ENCODE peak calls at places on chromosomes 3 and 15, in six cellular contexts. V is A549, P is K562, N is endothelial cell of umbilical vein, C is HepG2, B is GM12878. I is an unnamed sample.

GRCh38 chr3:30658328-30659052 is 52.1 kb downstream of the TGFBR2 start:
- DNase-seq in V (no peak), P (no peak), N (peak), C (peak), B (peak), I (peak)

GRCh38 chr15:66718220-66718988 is 16.4 kb downstream of the SMAD6 start:
- DNase-seq in V (no peak), P (no peak), N (no peak), C (no peak), B (no peak), I (no peak)

GRCh38 chr3:46429671-46430070 is 22.6 kb downstream of the CCRL2 start:
- DNase-seq in V (no peak), P (no peak), N (no peak), C (no peak), B (no peak), I (no peak)

GRCh38 chr3:177337548-177338331 is 140.5 kb upstream of the TBL1XR1 start:
- DNase-seq in V (no peak), P (no peak), N (no peak), C (no peak), B (peak), I (peak)

GRCh38 chr3:189664311-189664710 is 33.1 kb downstream of the TP63 start:
- DNase-seq in V (peak), P (no peak), N (peak), C (no peak), B (no peak), I (peak)

GRCh38 chr3:103137830-103138229 is 703.0 kb downstream of the ZPLD1 start:
- DNase-seq in V (no peak), P (no peak), N (no peak), C (no peak), B (no peak), I (no peak)

GRCh38 chr3:177830411-177830849 is 633.1 kb upstream of the TBL1XR1 start:
- DNase-seq in V (no peak), P (no peak), N (no peak), C (no peak), B (no peak), I (no peak)

GRCh38 chr3:127390365-127391025 is 102.6 kb upstream of the PRR20G start:
- DNase-seq in V (no peak), P (no peak), N (no peak), C (no peak), B (no peak), I (no peak)

GRCh38 chr15:99752556-99752955 is 19.3 kb upstream of the LYSMD4 start:
- DNase-seq in V (no peak), P (no peak), N (no peak), C (no peak), B (no peak), I (no peak)

GRCh38 chr3:170500462-170500861 is 81.8 kb downstream of the CLDN11 start:
- DNase-seq in V (no peak), P (no peak), N (no peak), C (no peak), B (no peak), I (no peak)
- H3K4me3 ChIP-seq in V (no peak), P (no peak), N (no peak), C (no peak), B (no peak), I (no peak)

GRCh38 chr15:46296002-46296401 is 661.2 kb downstream of the SQOR start:
- DNase-seq in V (no peak), P (no peak), N (no peak), C (no peak), B (no peak), I (no peak)

GRCh38 chr15:46297766-46298165 is 662.9 kb downstream of the SQOR start:
- DNase-seq in V (no peak), P (no peak), N (no peak), C (no peak), B (peak), I (peak)

GRCh38 chr15:46293550-46293949 is 658.7 kb downstream of the SQOR start:
- DNase-seq in V (no peak), P (no peak), N (no peak), C (no peak), B (no peak), I (no peak)

DNA sequence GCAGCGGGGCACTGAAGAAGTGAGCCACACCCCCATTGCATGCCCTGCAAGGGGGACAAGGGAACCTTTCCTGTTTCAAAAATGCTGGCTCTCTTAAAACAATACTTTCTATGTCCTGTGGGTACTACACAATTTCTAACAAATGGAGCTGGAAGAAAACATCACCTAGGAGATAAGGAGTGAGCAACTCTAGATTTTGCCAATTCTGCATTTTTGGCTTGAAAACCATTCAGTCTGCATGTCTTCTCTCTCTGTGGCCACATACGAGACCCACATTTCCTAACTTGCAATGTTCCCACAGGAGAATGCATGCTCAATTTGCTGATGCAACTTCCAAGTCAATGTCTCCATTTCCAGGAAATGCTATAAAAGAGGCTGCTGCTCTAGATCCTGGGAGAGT is 662.0 kb downstream of the SQOR start:
- DNase-seq in V (no peak), P (no peak), N (no peak), C (no peak), B (no peak), I (no peak)
- TF ChIP-seq MYC in V (no peak), P (no peak), N (no peak), C (no peak), B (no peak), I (no peak)

GRCh38 chr15:63043391-63044076 is 987 bp downstream of the TPM1 start:
- DNase-seq in V (no peak), P (no peak), N (peak), C (no peak), B (no peak), I (peak)
- TF ChIP-seq POLR2A in V (no peak), P (no peak), N (no peak), C (no peak), B (no peak), I (no peak)

DNA sequence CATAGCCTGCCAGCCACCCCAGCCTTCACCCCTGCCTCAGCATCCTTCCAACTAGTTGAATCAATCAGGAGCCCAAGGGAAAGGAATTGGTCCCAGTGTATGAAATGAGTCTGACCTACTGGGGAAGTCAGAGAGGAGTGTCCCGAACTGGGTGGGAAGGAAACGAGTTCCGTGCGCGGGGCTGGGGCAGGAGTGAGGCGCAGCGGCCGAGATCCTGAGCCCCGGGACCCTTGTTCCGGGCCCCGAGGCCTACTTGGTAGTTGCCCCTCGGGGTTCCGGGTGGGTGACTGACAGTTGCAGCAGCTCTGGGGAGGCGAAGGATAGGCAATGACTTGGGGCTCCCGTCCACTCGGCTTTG is 1.1 kb upstream of the PLCL2 start:
- DNase-seq in V (no peak), P (no peak), N (no peak), C (no peak), B (no peak), I (no peak)
- H3K4me3 ChIP-seq in V (peak), P (no peak), N (peak), C (no peak), B (peak), I (no peak)

DNA sequence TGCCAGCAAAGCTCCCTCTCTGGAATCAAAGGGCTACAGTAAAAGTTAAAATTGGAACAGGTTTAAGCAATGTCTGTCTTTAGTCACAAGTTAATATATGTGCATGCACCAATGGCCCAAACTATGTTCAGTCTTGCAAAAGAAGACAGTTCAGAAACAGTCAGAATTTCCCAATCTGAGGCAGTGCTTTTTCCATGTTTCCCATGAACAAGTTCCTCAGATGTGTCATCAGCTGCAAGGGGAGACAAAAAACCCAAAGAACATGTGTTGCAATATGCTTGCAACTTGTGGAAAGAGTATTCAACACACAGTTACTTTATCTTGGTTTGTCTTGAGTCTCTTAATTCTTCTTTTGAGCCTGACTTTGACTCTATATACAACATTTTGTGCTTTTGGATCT is 148.4 kb downstream of the USP13 start:
- DNase-seq in V (no peak), P (no peak), N (no peak), C (peak), B (no peak), I (peak)
- TF ChIP-seq MYC in V (no peak), P (no peak), N (no peak), C (no peak), B (no peak), I (no peak)

DNA sequence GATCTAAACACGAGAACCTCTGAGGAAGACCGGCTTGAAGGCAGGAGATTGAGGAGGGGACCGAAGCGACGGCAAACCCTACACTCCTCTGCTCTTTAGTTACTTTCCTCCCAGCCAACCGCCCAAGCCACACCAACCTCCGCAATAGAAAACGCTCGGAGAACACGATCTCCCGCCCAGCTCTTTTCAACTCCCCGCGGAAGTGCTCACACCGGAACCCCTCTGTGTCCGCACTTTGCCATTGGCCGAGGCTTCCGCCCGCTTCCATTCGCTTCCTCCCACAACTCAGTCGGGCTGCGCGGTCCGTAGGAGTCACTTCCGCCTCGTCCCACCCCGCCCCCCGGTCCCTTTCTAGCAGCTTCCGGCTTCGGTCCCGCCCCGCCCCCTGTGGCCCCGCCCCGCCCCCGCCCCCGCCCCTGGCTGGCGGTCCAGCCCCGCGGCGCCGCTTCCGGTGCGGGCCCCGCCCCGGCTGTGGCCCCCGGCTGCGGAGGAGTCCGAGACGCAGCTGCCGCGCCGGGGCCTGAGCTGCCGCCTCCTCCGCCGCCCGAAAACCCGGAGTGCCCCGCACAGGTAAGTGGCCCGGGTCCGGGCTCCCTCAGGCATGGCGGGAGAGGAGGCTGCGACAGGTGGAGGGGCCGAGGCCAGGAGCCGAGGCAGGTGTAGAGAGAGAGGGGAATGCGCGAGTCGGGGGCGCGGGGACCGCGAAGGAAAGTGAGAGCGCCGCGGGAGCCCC is at the start of gene ARID3B:
- DNase-seq in V (peak), P (peak), N (peak), C (peak), B (peak), I (peak)
- TF ChIP-seq POLR2A in V (peak), P (peak), N (peak), C (peak), B (peak), I (peak)

DNA sequence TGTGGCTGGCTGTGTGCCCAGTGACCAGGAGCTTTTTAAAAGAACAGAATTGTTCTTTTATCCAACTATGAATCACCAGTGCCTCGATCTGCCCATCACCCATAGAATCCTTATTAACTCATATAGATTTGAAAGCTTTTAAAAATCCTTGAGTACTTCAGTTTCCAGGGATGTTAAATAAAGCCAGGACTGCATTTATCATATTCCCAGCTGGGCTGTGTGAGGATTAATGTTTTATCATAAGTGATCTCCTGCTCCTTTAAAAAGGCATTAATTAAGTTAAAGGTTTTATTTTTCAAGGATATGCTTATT is 234.0 kb downstream of the MYRIP start:
- DNase-seq in V (no peak), P (no peak), N (peak), C (no peak), B (no peak), I (no peak)
- H3K4me3 ChIP-seq in V (no peak), P (no peak), N (no peak), C (no peak), B (no peak), I (no peak)

GRCh38 chr3:32284443-32284842 is 46.0 kb downstream of the CMTM8 start:
- DNase-seq in V (no peak), P (no peak), N (no peak), C (no peak), B (no peak), I (no peak)

GRCh38 chr3:32281570-32282106 is 43.2 kb downstream of the CMTM8 start:
- DNase-seq in V (no peak), P (no peak), N (no peak), C (peak), B (no peak), I (no peak)

GRCh38 chr3:32282578-32282977 is 44.1 kb downstream of the CMTM8 start:
- DNase-seq in V (no peak), P (no peak), N (peak), C (no peak), B (no peak), I (no peak)

GRCh38 chr3:32285910-32286309 is 47.4 kb downstream of the CMTM8 start:
- DNase-seq in V (no peak), P (no peak), N (peak), C (no peak), B (no peak), I (no peak)

DNA sequence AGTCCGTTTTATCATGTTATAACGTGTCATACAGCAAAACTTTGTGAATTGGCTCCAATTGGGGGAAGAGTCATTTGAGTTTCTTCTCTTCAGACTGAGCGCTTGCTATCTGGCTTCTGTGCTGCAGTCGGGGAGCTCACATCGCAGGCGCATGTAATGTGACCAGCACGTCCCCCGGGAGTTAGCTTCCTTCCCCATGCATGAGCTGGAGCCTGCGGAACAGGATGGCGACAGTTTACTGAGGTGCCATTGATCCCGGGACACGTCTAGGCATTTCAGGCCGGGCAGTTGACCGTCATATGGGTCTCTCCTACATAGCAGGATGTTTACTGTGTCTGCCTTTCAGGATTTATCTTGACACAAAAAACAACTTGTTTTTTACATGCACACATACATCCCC is 44.8 kb downstream of the CMTM8 start:
- DNase-seq in V (no peak), P (no peak), N (no peak), C (no peak), B (no peak), I (peak)
- TF ChIP-seq MYC in V (no peak), P (no peak), N (no peak), C (no peak), B (no peak), I (peak)